ENCODE peak calls at places on chromosomes 2 and 18, in nine cellular contexts. P is right cardiac atrium; Z is fibroblast of pulmonary artery; D is PC-3; L is bronchial epithelial cell; N is tibial nerve; E is GM23338; X is CD4-positive, alpha-beta memory T cell; O is HFF-Myc. R is an unnamed sample.

GRCh38 chr2:230447455-230448451 is 31.8 kb downstream of the SP100 start:
- DNase-seq in P (no peak), Z (no peak), D (no peak), L (no peak), N (no peak), E (no peak), X (peak), O (no peak), R (no peak)

GRCh38 chr2:204313256-204313655 is 232.0 kb upstream of the PARD3B start:
- DNase-seq in P (no peak), Z (no peak), D (no peak), L (no peak), N (no peak), E (peak), X (no peak), O (no peak), R (no peak)

GRCh38 chr2:204282525-204282924 is 262.8 kb upstream of the PARD3B start:
- DNase-seq in P (no peak), Z (no peak), D (no peak), L (peak), N (no peak), E (peak), X (no peak), O (no peak), R (no peak)

GRCh38 chr2:75605770-75606535 is 40.6 kb upstream of the MRPL19 start:
- DNase-seq in P (no peak), Z (peak), D (peak), L (peak), N (no peak), E (peak), X (no peak), O (peak), R (no peak)

GRCh38 chr2:42638080-42638784 is 69.8 kb downstream of the MTA3 start:
- DNase-seq in P (no peak), Z (no peak), D (no peak), L (no peak), N (no peak), E (no peak), X (no peak), O (no peak), R (no peak)

GRCh38 chr2:224063308-224063648 is 24.2 kb upstream of the SERPINE2 start:
- DNase-seq in P (no peak), Z (no peak), D (no peak), L (no peak), N (no peak), E (no peak), X (no peak), O (no peak), R (no peak)

GRCh38 chr2:69619725-69620124 is 23.8 kb downstream of the AAK1 start:
- DNase-seq in P (no peak), Z (no peak), D (no peak), L (no peak), N (no peak), E (no peak), X (no peak), O (no peak), R (peak)

GRCh38 chr18:79507546-79508480 is 112.1 kb downstream of the NFATC1 start:
- DNase-seq in P (peak), Z (peak), D (peak), L (no peak), N (peak), E (no peak), X (no peak), O (no peak), R (no peak)

GRCh38 chr2:85433511-85434089 is 15.1 kb downstream of the SH2D6 start:
- DNase-seq in P (peak), Z (peak), D (peak), L (peak), N (peak), E (peak), X (no peak), O (peak), R (no peak)

GRCh38 chr2:201969241-201969937 is 64.3 kb upstream of the FZD7 start:
- DNase-seq in P (no peak), Z (no peak), D (no peak), L (no peak), N (no peak), E (no peak), X (no peak), O (no peak), R (no peak)

GRCh38 chr2:134716716-134717585 is 1.8 kb downstream of the TMEM163 start:
- DNase-seq in P (no peak), Z (no peak), D (no peak), L (no peak), N (no peak), E (no peak), X (no peak), O (no peak), R (no peak)

GRCh38 chr2:240948905-240949790 is 43.0 kb downstream of the CROCC2 start:
- DNase-seq in P (peak), Z (no peak), D (no peak), L (no peak), N (no peak), E (no peak), X (no peak), O (no peak), R (no peak)

GRCh38 chr2:152508446-152508845 is 173.5 kb downstream of the FMNL2 start:
- DNase-seq in P (no peak), Z (peak), D (peak), L (peak), N (no peak), E (no peak), X (no peak), O (peak), R (no peak)

GRCh38 chr2:135052997-135053474 is 944 bp downstream of the RAB3GAP1 start:
- DNase-seq in P (no peak), Z (peak), D (no peak), L (peak), N (no peak), E (peak), X (peak), O (no peak), R (peak)

GRCh38 chr18:34077599-34077998 is 147.1 kb downstream of the NOL4 start:
- DNase-seq in P (no peak), Z (no peak), D (no peak), L (no peak), N (no peak), E (no peak), X (no peak), O (no peak), R (no peak)

GRCh38 chr2:61340242-61340641 is 130.6 kb downstream of the USP34 start:
- DNase-seq in P (no peak), Z (peak), D (peak), L (peak), N (no peak), E (no peak), X (no peak), O (peak), R (no peak)

GRCh38 chr2:241848761-241849615 is 9.7 kb downstream of the PDCD1 start:
- DNase-seq in P (no peak), Z (no peak), D (no peak), L (no peak), N (no peak), E (no peak), X (no peak), O (no peak), R (no peak)

GRCh38 chr2:28752608-28752984 is 966 bp downstream of the PPP1CB start:
- DNase-seq in P (no peak), Z (no peak), D (no peak), L (peak), N (no peak), E (no peak), X (peak), O (no peak), R (no peak)

GRCh38 chr18:51321696-51322095 is 124.2 kb upstream of the MEX3C start:
- DNase-seq in P (no peak), Z (peak), D (no peak), L (peak), N (no peak), E (peak), X (no peak), O (no peak), R (no peak)

GRCh38 chr18:79117791-79118190 is 48.6 kb downstream of the ATP9B start:
- DNase-seq in P (no peak), Z (no peak), D (no peak), L (no peak), N (no peak), E (no peak), X (no peak), O (no peak), R (no peak)

GRCh38 chr18:44716697-44717163 is 36.0 kb downstream of the SETBP1 start:
- DNase-seq in P (no peak), Z (no peak), D (no peak), L (peak), N (no peak), E (no peak), X (no peak), O (no peak), R (no peak)

GRCh38 chr2:230869691-230870543 is 5.2 kb downstream of the ITM2C start:
- DNase-seq in P (peak), Z (no peak), D (no peak), L (no peak), N (no peak), E (no peak), X (no peak), O (no peak), R (no peak)

GRCh38 chr2:215535125-215535668 is 99.3 kb upstream of the FN1 start:
- DNase-seq in P (no peak), Z (no peak), D (peak), L (no peak), N (no peak), E (no peak), X (no peak), O (no peak), R (no peak)

GRCh38 chr18:22913861-22914260 is 19.3 kb upstream of the RBBP8 start:
- DNase-seq in P (no peak), Z (no peak), D (peak), L (peak), N (no peak), E (peak), X (no peak), O (no peak), R (no peak)

GRCh38 chr2:163878718-163879117 is 142.9 kb upstream of the FIGN start:
- DNase-seq in P (peak), Z (peak), D (peak), L (peak), N (no peak), E (peak), X (no peak), O (peak), R (peak)

GRCh38 chr2:213187833-213188532 is 36.6 kb upstream of the IKZF2 start:
- DNase-seq in P (no peak), Z (peak), D (peak), L (peak), N (no peak), E (peak), X (no peak), O (peak), R (no peak)

GRCh38 chr18:70536370-70537062 is 247.7 kb downstream of the SOCS6 start:
- DNase-seq in P (no peak), Z (no peak), D (no peak), L (no peak), N (no peak), E (no peak), X (no peak), O (no peak), R (no peak)

GRCh38 chr2:85119900-85120299 is 13.3 kb upstream of the TCF7L1 start:
- DNase-seq in P (no peak), Z (no peak), D (no peak), L (no peak), N (no peak), E (peak), X (no peak), O (no peak), R (no peak)

GRCh38 chr2:151823651-151824050 is 4.6 kb downstream of the ARL5A start:
- DNase-seq in P (no peak), Z (peak), D (no peak), L (no peak), N (no peak), E (peak), X (no peak), O (no peak), R (no peak)

GRCh38 chr18:26943906-26944305 is 78.4 kb upstream of the AQP4 start:
- DNase-seq in P (no peak), Z (no peak), D (no peak), L (peak), N (no peak), E (no peak), X (no peak), O (no peak), R (no peak)

GRCh38 chr18:39209173-39209572 is 1643.6 kb upstream of the CELF4 start:
- DNase-seq in P (no peak), Z (no peak), D (no peak), L (no peak), N (no peak), E (no peak), X (no peak), O (no peak), R (no peak)

GRCh38 chr2:176066645-176067586 is 16.8 kb downstream of the EVX2 start:
- DNase-seq in P (no peak), Z (no peak), D (no peak), L (no peak), N (no peak), E (peak), X (no peak), O (no peak), R (no peak)

GRCh38 chr18:74132201-74132600 is 15.4 kb downstream of the FBXO15 start:
- DNase-seq in P (no peak), Z (no peak), D (no peak), L (no peak), N (no peak), E (no peak), X (no peak), O (no peak), R (no peak)

GRCh38 chr18:11145413-11146191 is 3.8 kb downstream of the PIEZO2 start:
- DNase-seq in P (no peak), Z (no peak), D (no peak), L (no peak), N (no peak), E (no peak), X (no peak), O (no peak), R (no peak)
- H3K4me3 ChIP-seq in P (no peak), Z (no peak), D (no peak), L (no peak), N (no peak), E (peak), X (no peak), O (no peak), R (no peak)

GRCh38 chr2:236180831-236181453 is 12.8 kb upstream of the GBX2 start:
- DNase-seq in P (no peak), Z (peak), D (peak), L (peak), N (peak), E (peak), X (no peak), O (peak), R (peak)

GRCh38 chr2:236180501-236180816 is 12.3 kb upstream of the GBX2 start:
- DNase-seq in P (no peak), Z (no peak), D (no peak), L (no peak), N (no peak), E (no peak), X (no peak), O (no peak), R (no peak)

GRCh38 chr2:236177967-236178909 is 10.1 kb upstream of the GBX2 start:
- DNase-seq in P (peak), Z (peak), D (peak), L (no peak), N (peak), E (peak), X (peak), O (no peak), R (no peak)

GRCh38 chr2:236178921-236179652 is 10.9 kb upstream of the GBX2 start:
- DNase-seq in P (no peak), Z (peak), D (peak), L (no peak), N (no peak), E (peak), X (no peak), O (no peak), R (no peak)

GRCh38 chr2:236179653-236180500 is 11.7 kb upstream of the GBX2 start:
- DNase-seq in P (no peak), Z (peak), D (peak), L (peak), N (no peak), E (peak), X (no peak), O (no peak), R (no peak)
- H3K4me3 ChIP-seq in P (no peak), Z (peak), D (peak), L (no peak), N (no peak), E (peak), X (no peak), O (no peak), R (no peak)

DNA sequence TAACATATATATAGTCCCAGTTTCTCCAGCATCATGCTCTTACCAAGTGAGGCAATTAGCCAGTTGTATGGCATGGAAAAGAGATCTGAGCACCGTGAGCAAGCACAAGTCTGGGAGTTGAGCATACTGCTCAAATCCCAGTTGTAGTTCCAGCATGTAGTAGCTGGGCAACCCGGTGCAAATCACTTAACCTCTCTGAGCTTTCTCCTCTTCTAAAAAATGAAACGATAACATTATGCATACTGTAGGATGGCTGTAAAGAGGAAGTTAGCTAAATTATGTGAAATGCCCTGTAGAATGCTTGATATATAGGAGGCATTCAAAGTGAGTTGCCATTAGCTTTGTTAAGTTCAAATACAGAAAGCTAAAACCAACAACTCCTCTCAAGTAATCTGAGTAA is 164.0 kb upstream of the ZEB2 start:
- DNase-seq in P (no peak), Z (no peak), D (no peak), L (no peak), N (no peak), E (no peak), X (no peak), O (no peak), R (no peak)
- H3K4me3 ChIP-seq in P (no peak), Z (no peak), D (no peak), L (no peak), N (no peak), E (no peak), X (no peak), O (no peak), R (no peak)

GRCh38 chr2:64325852-64326577 is 127.9 kb upstream of the LGALSL start:
- DNase-seq in P (no peak), Z (no peak), D (no peak), L (no peak), N (no peak), E (no peak), X (peak), O (no peak), R (peak)

GRCh38 chr2:64327129-64327509 is 126.8 kb upstream of the LGALSL start:
- DNase-seq in P (no peak), Z (no peak), D (peak), L (peak), N (no peak), E (no peak), X (no peak), O (no peak), R (no peak)

GRCh38 chr2:64326578-64327050 is 127.3 kb upstream of the LGALSL start:
- DNase-seq in P (no peak), Z (no peak), D (no peak), L (no peak), N (no peak), E (no peak), X (no peak), O (no peak), R (no peak)

GRCh38 chr2:64328415-64328722 is 125.6 kb upstream of the LGALSL start:
- DNase-seq in P (no peak), Z (no peak), D (no peak), L (no peak), N (no peak), E (no peak), X (no peak), O (no peak), R (no peak)

GRCh38 chr2:64327510-64328414 is 126.2 kb upstream of the LGALSL start:
- DNase-seq in P (peak), Z (peak), D (peak), L (peak), N (peak), E (peak), X (peak), O (no peak), R (no peak)
- H3K4me3 ChIP-seq in P (no peak), Z (no peak), D (no peak), L (no peak), N (no peak), E (no peak), X (peak), O (no peak), R (no peak)